ENCODE peak calls at places on chromosome 22, in four cellular contexts. One of them, this sample, is unnamed.

GRCh38 chr22:24977370-24978230 is 25.1 kb downstream of the KIAA1671 start:
- DNase-seq in chondrocyte: no peak
- DNase-seq in NCI-H1092 treated with DMSO at 0.1 percent for 48 hours: no peak
- DNase-seq in CD4-positive, alpha-beta T cell: no peak
- DNase-seq in this sample: no peak

GRCh38 chr22:47918936-47919505 is 1156.6 kb downstream of the TBC1D22A start:
- DNase-seq in chondrocyte: no peak
- DNase-seq in NCI-H1092 treated with DMSO at 0.1 percent for 48 hours: peak; percentile 26
- DNase-seq in CD4-positive, alpha-beta T cell: no peak
- DNase-seq in this sample: no peak

GRCh38 chr22:48835857-48836672 is 991.6 kb downstream of the BRD1 start:
- DNase-seq in chondrocyte: no peak
- DNase-seq in NCI-H1092 treated with DMSO at 0.1 percent for 48 hours: no peak
- DNase-seq in CD4-positive, alpha-beta T cell: no peak
- DNase-seq in this sample: no peak

GRCh38 chr22:23790819-23791736 is 4.3 kb downstream of the SMARCB1 start:
- DNase-seq in chondrocyte: peak; percentile 55
- DNase-seq in NCI-H1092 treated with DMSO at 0.1 percent for 48 hours: no peak
- DNase-seq in CD4-positive, alpha-beta T cell: no peak
- DNase-seq in this sample: no peak

GRCh38 chr22:35538801-35539321 is 1.8 kb upstream of the RASD2 start:
- DNase-seq in chondrocyte: no peak
- DNase-seq in NCI-H1092 treated with DMSO at 0.1 percent for 48 hours: no peak
- DNase-seq in CD4-positive, alpha-beta T cell: no peak
- DNase-seq in this sample: no peak

GRCh38 chr22:24270556-24271405 is at the start of gene SPECC1L:
- DNase-seq in chondrocyte: no peak
- DNase-seq in NCI-H1092 treated with DMSO at 0.1 percent for 48 hours: peak; percentile 90
- DNase-seq in CD4-positive, alpha-beta T cell: peak; percentile 87
- DNase-seq in this sample: peak; percentile 89

GRCh38 chr22:23207786-23208325 is 27.5 kb downstream of the BCR start:
- DNase-seq in chondrocyte: no peak
- DNase-seq in NCI-H1092 treated with DMSO at 0.1 percent for 48 hours: peak; percentile 84
- DNase-seq in CD4-positive, alpha-beta T cell: no peak
- DNase-seq in this sample: no peak

GRCh38 chr22:27879923-27880322 is 39.1 kb downstream of the PITPNB start:
- DNase-seq in chondrocyte: no peak
- DNase-seq in NCI-H1092 treated with DMSO at 0.1 percent for 48 hours: peak; percentile 19
- DNase-seq in CD4-positive, alpha-beta T cell: no peak
- DNase-seq in this sample: no peak

GRCh38 chr22:45572444-45572843 is 69.8 kb downstream of the FBLN1 start:
- DNase-seq in chondrocyte: no peak
- DNase-seq in NCI-H1092 treated with DMSO at 0.1 percent for 48 hours: no peak
- DNase-seq in CD4-positive, alpha-beta T cell: no peak
- DNase-seq in this sample: no peak

GRCh38 chr22:31179345-31179744 is 19.4 kb downstream of the RNF185 start:
- DNase-seq in chondrocyte: no peak
- DNase-seq in NCI-H1092 treated with DMSO at 0.1 percent for 48 hours: peak; percentile 37
- DNase-seq in CD4-positive, alpha-beta T cell: no peak
- DNase-seq in this sample: no peak

GRCh38 chr22:22884888-22885840 is 2.5 kb upstream of the IGLL5 start:
- DNase-seq in chondrocyte: no peak
- DNase-seq in NCI-H1092 treated with DMSO at 0.1 percent for 48 hours: no peak
- DNase-seq in CD4-positive, alpha-beta T cell: no peak
- DNase-seq in this sample: no peak

GRCh38 chr22:19597399-19597735 is 73.2 kb upstream of the CLDN5 start:
- DNase-seq in chondrocyte: peak; percentile 14
- DNase-seq in NCI-H1092 treated with DMSO at 0.1 percent for 48 hours: no peak
- DNase-seq in CD4-positive, alpha-beta T cell: peak; percentile 43
- DNase-seq in this sample: no peak

GRCh38 chr22:42932857-42933782 is 76.0 kb upstream of the ARFGAP3 start:
- DNase-seq in chondrocyte: no peak
- DNase-seq in NCI-H1092 treated with DMSO at 0.1 percent for 48 hours: no peak
- DNase-seq in CD4-positive, alpha-beta T cell: no peak
- DNase-seq in this sample: no peak

GRCh38 chr22:45997077-45997774 is 20.3 kb upstream of the WNT7B start:
- DNase-seq in chondrocyte: peak; percentile 97
- DNase-seq in NCI-H1092 treated with DMSO at 0.1 percent for 48 hours: no peak
- DNase-seq in CD4-positive, alpha-beta T cell: no peak
- DNase-seq in this sample: no peak

This sample was measured in CD8-positive, alpha-beta memory T cell.